ENCODE peak calls at places on chromosomes 7 and 10, in eight cellular contexts. S, J, Q, M, L, K, V and F are unnamed samples.

GRCh38 chr10:117131390-117132327 is 6.4 kb downstream of the VAX1 start:
- DNase-seq in M (no peak), V (peak), S (no peak), L (no peak), Q (no peak), K (no peak), J (peak), F (no peak)

GRCh38 chr7:2175514-2175913 is 57.2 kb downstream of the MAD1L1 start:
- DNase-seq in V (peak), J (no peak), K (peak), L (no peak), Q (peak), S (no peak), M (no peak), F (no peak)

GRCh38 chr10:131819241-131820072 is 81.4 kb upstream of the PPP2R2D start:
- DNase-seq in V (no peak), L (peak), S (no peak), J (no peak), K (no peak), M (no peak), Q (no peak), F (peak)

GRCh38 chr10:113133497-113133896 is 183.4 kb downstream of the TCF7L2 start:
- DNase-seq in V (no peak), J (no peak), S (no peak), M (no peak), K (peak), L (no peak), Q (no peak), F (no peak)

GRCh38 chr7:66250711-66251110 is 45.6 kb downstream of the TPST1 start:
- DNase-seq in J (no peak), Q (peak), V (peak), S (no peak), K (peak), L (no peak), M (no peak), F (no peak)

GRCh38 chr7:88759956-88760515 is 536 bp downstream of the ZNF804B start:
- DNase-seq in K (no peak), L (no peak), V (no peak), Q (no peak), M (no peak), S (no peak), J (no peak), F (no peak)

GRCh38 chr10:132540456-132540855 is 2.9 kb downstream of the INPP5A start:
- DNase-seq in Q (peak), L (no peak), V (no peak), S (peak), K (peak), J (peak), M (peak), F (no peak)

GRCh38 chr10:90308223-90308622 is 549.6 kb downstream of the HTR7 start:
- DNase-seq in L (no peak), S (no peak), M (no peak), K (peak), J (no peak), V (no peak), Q (no peak), F (no peak)

GRCh38 chr10:109914966-109915365 is 8.3 kb downstream of the XPNPEP1 start:
- DNase-seq in Q (peak), S (no peak), K (peak), J (peak), V (peak), L (no peak), M (peak), F (no peak)

GRCh38 chr7:100503350-100503735 is 19.6 kb downstream of the NYAP1 start:
- DNase-seq in Q (no peak), K (peak), M (no peak), L (no peak), S (no peak), J (no peak), V (peak), F (no peak)

GRCh38 chr10:11851910-11852309 is 28.8 kb downstream of the PROSER2 start:
- DNase-seq in Q (no peak), M (peak), J (no peak), L (no peak), V (no peak), S (no peak), K (no peak), F (no peak)

GRCh38 chr7:55365680-55366460 is 733 bp downstream of the LANCL2 start:
- DNase-seq in V (peak), S (peak), Q (peak), L (peak), J (peak), K (peak), M (peak), F (peak)

DNA sequence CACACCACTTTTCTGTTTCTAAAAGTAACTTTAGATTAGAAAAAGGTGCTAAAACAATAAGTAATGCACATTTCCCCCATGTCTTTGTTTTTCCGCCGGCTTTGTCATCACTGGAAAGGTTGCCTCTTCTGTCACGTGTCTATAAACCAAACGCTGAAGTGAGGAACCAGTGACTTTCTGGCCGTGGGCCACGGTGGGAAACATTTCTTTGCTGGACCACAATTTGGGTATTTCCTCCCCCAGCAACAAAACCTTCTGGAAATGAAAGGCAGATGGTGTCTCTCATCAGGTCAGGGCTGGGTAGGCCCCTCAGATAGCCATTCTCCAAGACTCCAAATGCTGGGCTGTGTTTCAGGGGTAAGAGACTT is 174.5 kb downstream of the SH3PXD2A start:
- DNase-seq in V (no peak), L (no peak), K (no peak), J (no peak), M (no peak), S (no peak), Q (no peak), F (no peak)
- H3K27ac ChIP-seq in V (peak), L (no peak), K (no peak), J (peak), M (no peak), S (no peak), Q (no peak), F (no peak)

DNA sequence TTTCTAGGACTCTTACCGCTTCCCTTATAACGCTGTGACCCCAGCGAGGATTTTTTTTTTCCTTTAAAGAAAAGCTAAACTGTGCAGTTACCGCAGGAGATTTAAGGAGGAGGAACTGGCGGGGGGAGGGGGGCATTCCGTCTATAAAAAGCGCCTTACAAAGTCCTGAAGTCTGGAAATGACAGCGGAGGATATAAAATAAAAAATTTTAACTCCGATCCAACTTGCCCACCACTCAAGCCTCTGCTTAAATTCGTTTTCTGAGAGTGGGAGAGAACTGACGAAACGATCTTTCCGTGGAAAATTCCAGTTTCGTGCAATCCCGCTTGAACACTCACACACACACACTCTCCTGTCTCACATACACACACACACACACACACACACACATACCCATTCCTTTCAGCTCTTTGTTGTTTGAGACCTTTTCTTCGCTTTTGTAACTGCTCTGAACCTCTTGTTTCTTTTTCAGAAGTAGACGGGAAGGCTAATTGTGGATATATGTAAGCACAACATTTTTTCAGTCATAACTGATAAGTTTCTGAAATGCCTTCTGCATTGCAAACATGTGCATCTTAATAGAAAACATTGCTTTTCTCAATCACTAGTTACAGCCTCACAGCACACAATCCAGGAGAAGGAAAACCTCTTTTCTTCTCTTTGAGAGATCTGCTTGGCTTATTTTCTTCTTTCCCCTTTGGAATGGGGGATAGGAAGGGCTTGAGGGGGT is 748 bp downstream of the HPSE2 start:
- DNase-seq in J (no peak), V (peak), M (no peak), K (peak), S (no peak), L (no peak), Q (no peak), F (no peak)
- H3K4me3 ChIP-seq in J (peak), V (peak), M (no peak), K (peak), S (peak), L (peak), Q (no peak), F (no peak)

GRCh38 chr7:27723086-27723485 is 16.9 kb upstream of the TAX1BP1 start:
- DNase-seq in M (no peak), K (no peak), V (no peak), L (peak), J (no peak), Q (peak), S (no peak), F (no peak)
- TF ChIP-seq CTCF in M (peak), K (no peak), V (no peak), L (no peak), J (no peak), Q (peak), S (peak), F (no peak)

DNA sequence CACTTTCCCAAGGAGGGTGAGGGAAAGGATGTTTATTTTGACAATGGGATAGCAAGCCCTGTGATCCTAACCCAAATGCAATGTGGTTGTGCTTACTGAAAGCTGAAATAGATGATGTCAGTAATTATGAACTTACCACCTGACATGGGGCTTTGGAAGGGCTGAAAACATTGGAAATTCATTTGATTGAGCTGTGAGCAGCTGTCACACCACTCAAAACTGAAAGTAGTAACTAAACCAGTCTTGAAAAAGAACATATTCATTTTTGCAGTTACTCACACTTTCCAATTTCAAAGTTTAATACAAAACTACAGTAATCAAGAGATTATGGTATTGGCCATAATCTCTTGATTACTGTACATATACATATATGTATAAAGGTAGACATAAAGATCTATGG is 155.5 kb upstream of the HPS1 start:
- DNase-seq in V (no peak), S (no peak), M (no peak), Q (no peak), K (no peak), L (no peak), J (no peak), F (no peak)
- H3K27ac ChIP-seq in V (no peak), S (no peak), M (no peak), Q (no peak), K (no peak), L (no peak), J (no peak), F (no peak)

GRCh38 chr7:127950233-127950935 is 80.9 kb downstream of the LRRC4 start:
- DNase-seq in K (no peak), J (no peak), V (no peak), L (no peak), Q (no peak), M (no peak), S (no peak), F (no peak)
- H3K4me3 ChIP-seq in K (no peak), J (no peak), V (no peak), L (no peak), Q (no peak), M (no peak), S (no peak), F (no peak)

DNA sequence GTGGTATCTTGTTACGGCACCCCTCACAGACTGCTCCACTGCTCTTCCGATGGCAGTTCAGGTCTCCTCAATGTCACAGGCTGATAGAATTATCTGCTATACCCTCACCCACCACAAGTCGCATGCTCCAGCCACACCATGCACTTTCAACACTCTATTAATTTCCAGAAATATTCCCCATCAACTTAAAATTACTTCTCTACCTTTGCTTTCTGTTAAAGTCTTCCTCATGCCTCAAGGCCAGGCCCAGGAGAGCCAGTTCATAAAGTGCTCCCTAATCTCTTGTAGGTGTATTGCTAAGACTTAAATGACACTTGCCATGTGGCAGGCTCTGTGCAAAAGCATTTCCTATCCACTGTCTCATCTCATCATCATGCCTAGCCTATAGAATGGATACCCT is 105.9 kb upstream of the ARID5B start:
- DNase-seq in Q (peak), S (no peak), M (no peak), K (no peak), V (no peak), L (no peak), J (no peak), F (no peak)
- TF ChIP-seq CTCF in Q (peak), S (no peak), M (peak), K (peak), V (no peak), L (no peak), J (no peak), F (no peak)